ENCODE peak calls at places on chromosomes 12 and 14, in eight cellular contexts. A is A549, S is heart left ventricle, O is fibroblast of lung, X is PC-9, D is stomach, L is body of pancreas, V is IMR-90. N is an unnamed sample. For H3K4me1, the result is how much of the 10 kb centered on the place peaks cover.

GRCh38 chr12:12645485-12645884 is 33.8 kb downstream of the CREBL2 start:
- DNase-seq in A (peak), S (no peak), O (peak), X (no peak), D (no peak), L (peak), V (peak), N (no peak)

GRCh38 chr14:52700701-52701172 is 5.4 kb upstream of the ERO1A start:
- DNase-seq in A (peak), S (no peak), O (no peak), X (no peak), D (no peak), L (peak), V (peak), N (peak)

GRCh38 chr12:120118710-120119097 is 2.2 kb upstream of the RAB35 start:
- DNase-seq in A (no peak), S (no peak), O (no peak), X (no peak), D (no peak), L (no peak), V (peak), N (no peak)

GRCh38 chr14:100108042-100108825 is 43.0 kb downstream of the EVL start:
- DNase-seq in A (peak), S (peak), O (peak), X (peak), D (peak), L (peak), V (peak), N (peak)

GRCh38 chr14:52531481-52531880 is 20.8 kb downstream of the TXNDC16 start:
- DNase-seq in A (no peak), S (no peak), O (no peak), X (no peak), D (no peak), L (no peak), V (no peak), N (no peak)

GRCh38 chr14:54600685-54601084 is 33.8 kb downstream of the SAMD4A start:
- DNase-seq in A (no peak), S (no peak), O (no peak), X (no peak), D (no peak), L (no peak), V (peak), N (no peak)

GRCh38 chr14:22973217-22974032 is 8.9 kb downstream of the AJUBA start:
- DNase-seq in A (peak), S (no peak), O (peak), X (peak), D (peak), L (peak), V (peak), N (no peak)

GRCh38 chr12:46674126-46674525 is 151.7 kb downstream of the SLC38A4 start:
- DNase-seq in A (no peak), S (no peak), O (no peak), X (no peak), D (no peak), L (no peak), V (no peak), N (no peak)

GRCh38 chr12:12715459-12716150 is 1.6 kb upstream of the CDKN1B start:
- DNase-seq in A (peak), S (no peak), O (no peak), X (peak), D (no peak), L (no peak), V (no peak), N (no peak)

GRCh38 chr12:123139926-123140674 is 10.8 kb downstream of the PITPNM2 start:
- DNase-seq in A (peak), S (no peak), O (peak), X (peak), D (no peak), L (no peak), V (peak), N (no peak)

DNA sequence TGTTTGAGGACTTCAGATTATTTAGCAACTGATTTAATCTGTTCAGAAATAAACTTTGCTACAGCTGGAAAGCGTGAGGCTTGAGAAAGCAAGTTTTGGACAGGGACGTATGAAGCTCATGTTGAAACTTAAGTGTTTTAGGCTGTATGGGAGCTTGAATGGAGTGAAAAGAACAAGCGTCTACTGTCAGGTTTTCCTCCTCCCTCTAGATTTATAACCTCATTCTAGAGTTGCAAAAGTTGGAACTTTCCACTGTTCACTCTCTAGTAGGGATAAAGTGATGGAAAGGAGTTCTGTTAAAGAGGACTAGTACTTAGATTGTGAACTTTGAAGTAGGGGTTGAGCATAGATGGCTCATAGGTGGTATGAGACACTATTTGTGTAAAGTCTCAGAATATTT is 1.1 kb downstream of the PRPF39 start:
- DNase-seq in A (no peak), S (no peak), O (peak), X (no peak), D (no peak), L (no peak), V (peak), N (no peak)
- H3K4me1 ChIP-seq in A (under half), S (under half), O (under half), X (under half), D (half or more), L (half or more), V (under half), N (under half)

GRCh38 chr12:19201653-19202052 is 72.1 kb downstream of the PLEKHA5 start:
- DNase-seq in A (no peak), S (no peak), O (no peak), X (no peak), D (no peak), L (no peak), V (peak), N (no peak)

GRCh38 chr12:19205120-19205519 is 75.6 kb downstream of the PLEKHA5 start:
- DNase-seq in A (no peak), S (no peak), O (no peak), X (no peak), D (no peak), L (no peak), V (no peak), N (no peak)

GRCh38 chr12:19203013-19203412 is 73.5 kb downstream of the PLEKHA5 start:
- DNase-seq in A (no peak), S (no peak), O (no peak), X (no peak), D (no peak), L (no peak), V (no peak), N (no peak)

GRCh38 chr12:19206493-19207077 is 77.1 kb downstream of the PLEKHA5 start:
- DNase-seq in A (no peak), S (no peak), O (no peak), X (no peak), D (no peak), L (no peak), V (no peak), N (no peak)

GRCh38 chr12:19203539-19204506 is 74.3 kb downstream of the PLEKHA5 start:
- DNase-seq in A (no peak), S (no peak), O (no peak), X (no peak), D (no peak), L (no peak), V (no peak), N (no peak)
- H3K4me1 ChIP-seq in A (under half), S (under half), O (under half), X (under half), D (under half), L (under half), V (under half), N (under half)

DNA sequence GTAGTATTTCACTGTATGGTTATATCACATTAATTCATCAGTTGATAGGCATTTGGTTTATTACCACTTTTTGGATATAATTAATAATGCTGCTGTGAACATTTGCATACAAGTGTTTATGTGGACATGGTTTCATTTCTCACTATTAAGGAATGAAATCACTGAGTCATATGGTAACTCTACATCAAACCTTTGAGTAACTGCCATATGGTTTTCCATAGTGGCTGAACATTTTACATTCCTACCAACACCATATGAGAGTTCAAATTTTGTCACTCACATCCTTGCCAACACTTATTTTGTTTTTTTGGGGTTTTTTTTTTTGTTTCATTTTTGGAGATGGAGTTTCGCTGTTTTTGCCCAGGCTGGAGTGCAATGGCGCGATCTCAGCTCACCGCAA is 30.2 kb upstream of the EAPP start:
- DNase-seq in A (no peak), S (no peak), O (peak), X (no peak), D (no peak), L (no peak), V (peak), N (no peak)
- H3K4me1 ChIP-seq in A (under half), S (under half), O (under half), X (under half), D (under half), L (under half), V (under half), N (under half)

DNA sequence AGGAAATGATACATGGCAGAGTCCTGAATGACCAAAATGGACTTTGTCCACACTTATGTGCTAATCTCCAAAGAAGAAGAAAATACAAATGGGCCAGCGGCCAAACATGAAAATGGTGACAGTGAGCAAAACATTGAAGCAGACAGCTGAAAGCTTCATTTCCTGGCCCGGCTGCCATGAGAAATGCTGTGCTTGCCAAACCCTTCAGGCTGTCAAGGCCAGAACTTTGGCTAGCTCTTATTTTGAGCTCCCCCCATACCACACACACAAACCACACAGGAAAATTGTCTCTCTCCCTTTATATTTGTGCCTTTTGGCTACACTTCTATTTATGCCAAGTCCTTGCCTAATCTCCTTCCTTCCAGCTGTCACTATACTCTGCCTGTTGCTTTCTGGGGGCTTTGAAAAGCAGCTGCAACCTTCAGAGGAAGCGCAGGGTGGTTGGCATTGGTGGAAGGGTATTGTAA is 323.8 kb downstream of the RAD51B start:
- DNase-seq in A (peak), S (peak), O (peak), X (no peak), D (peak), L (peak), V (peak), N (no peak)
- H3K4me1 ChIP-seq in A (half or more), S (under half), O (under half), X (half or more), D (half or more), L (half or more), V (under half), N (half or more)

GRCh38 chr14:68417007-68417659 is 375.7 kb downstream of the ZFP36L1 start:
- DNase-seq in A (no peak), S (no peak), O (no peak), X (no peak), D (peak), L (peak), V (no peak), N (no peak)
- H3K4me1 ChIP-seq in A (under half), S (under half), O (under half), X (under half), D (under half), L (under half), V (under half), N (under half)

N was measured in foreskin keratinocyte.